ENCODE peak calls at places on chromosomes 3 and 15, in ten cellular contexts. K, F, V, T, B, U, I, H, C and R are unnamed samples. For H3K36me3 and H3K4me1, the result is how much of the 10 kb centered on the place peaks cover.

GRCh38 chr3:126390751-126391150 is 4.0 kb upstream of the CFAP100 start:
- DNase-seq in H (no peak), F (peak), U (no peak), T (no peak), B (no peak), V (no peak), I (no peak), K (no peak), C (no peak), R (no peak)

GRCh38 chr3:195068045-195068444 is 202.9 kb downstream of the XXYLT1 start:
- DNase-seq in V (no peak), U (no peak), H (no peak), T (no peak), F (no peak), B (peak), I (no peak), C (no peak), K (no peak), R (no peak)

GRCh38 chr3:126355777-126356372 is 1.3 kb downstream of the KLF15 start:
- DNase-seq in H (no peak), C (peak), T (peak), B (peak), V (peak), U (peak), I (peak), K (peak), F (peak), R (no peak)

GRCh38 chr3:126936853-126937395 is 46.0 kb upstream of the PLXNA1 start:
- DNase-seq in B (no peak), T (no peak), V (no peak), C (no peak), U (no peak), H (no peak), F (no peak), I (no peak), K (no peak), R (no peak)

GRCh38 chr15:101043911-101044624 is 124.9 kb downstream of the LRRK1 start:
- DNase-seq in C (no peak), B (no peak), H (no peak), V (peak), F (no peak), T (no peak), U (no peak), K (no peak), I (peak), R (no peak)

GRCh38 chr3:177905173-177905894 is 630.9 kb upstream of the KCNMB2 start:
- DNase-seq in B (peak), U (no peak), C (peak), F (no peak), T (no peak), I (no peak), K (no peak), H (no peak), V (no peak), R (no peak)

GRCh38 chr3:16448691-16449090 is 64.8 kb downstream of the RFTN1 start:
- DNase-seq in T (no peak), K (peak), C (peak), B (peak), I (no peak), F (no peak), V (peak), H (peak), U (no peak), R (peak)

GRCh38 chr3:124888482-124889441 is 1.6 kb upstream of the ITGB5 start:
- DNase-seq in T (no peak), F (no peak), I (no peak), U (no peak), C (no peak), V (no peak), K (no peak), B (no peak), H (no peak), R (no peak)

GRCh38 chr3:156317457-156317856 is 197.1 kb downstream of the KCNAB1 start:
- DNase-seq in V (no peak), H (peak), F (no peak), T (no peak), U (no peak), B (peak), K (no peak), I (no peak), C (peak), R (no peak)

GRCh38 chr15:65790692-65791334 is 1.3 kb downstream of the DENND4A start:
- DNase-seq in U (no peak), I (no peak), H (no peak), B (peak), K (no peak), V (no peak), C (peak), F (peak), T (no peak), R (no peak)

GRCh38 chr3:72721696-72722381 is 126.4 kb downstream of the SHQ1 start:
- DNase-seq in V (no peak), K (no peak), T (no peak), U (no peak), H (no peak), I (no peak), B (no peak), C (no peak), F (no peak), R (no peak)

GRCh38 chr3:37812497-37812896 is 49.2 kb upstream of the CTDSPL start:
- DNase-seq in B (peak), C (no peak), K (no peak), F (no peak), I (no peak), V (peak), T (no peak), H (no peak), U (no peak), R (no peak)

GRCh38 chr3:168417016-168417415 is 321.3 kb upstream of the GOLIM4 start:
- DNase-seq in V (no peak), F (no peak), I (no peak), B (no peak), H (no peak), C (peak), U (peak), T (no peak), K (no peak), R (peak)

GRCh38 chr3:177665122-177665808 is 468.0 kb upstream of the TBL1XR1 start:
- DNase-seq in U (no peak), H (no peak), F (no peak), V (no peak), K (no peak), I (no peak), C (no peak), B (peak), T (no peak), R (no peak)

GRCh38 chr3:158775801-158776399 is 26.0 kb upstream of the MFSD1 start:
- DNase-seq in K (no peak), C (no peak), I (no peak), U (no peak), B (no peak), F (peak), T (no peak), H (no peak), V (no peak), R (no peak)

GRCh38 chr3:59046839-59047238 is 3.0 kb downstream of the CFAP20DC start:
- DNase-seq in T (no peak), V (no peak), F (no peak), U (no peak), K (no peak), I (no peak), H (no peak), C (no peak), B (no peak), R (peak)

GRCh38 chr3:185176756-185177359 is 24.0 kb upstream of the C3orf70 start:
- DNase-seq in F (peak), T (no peak), B (peak), K (no peak), U (peak), V (peak), H (no peak), C (peak), I (no peak), R (peak)

GRCh38 chr15:36291501-36291900 is 287.9 kb upstream of the CDIN1 start:
- DNase-seq in K (no peak), T (no peak), B (no peak), V (no peak), F (no peak), C (no peak), U (no peak), I (no peak), H (no peak), R (no peak)

GRCh38 chr15:63484433-63484832 is 20.0 kb upstream of the USP3 start:
- DNase-seq in F (peak), C (no peak), U (no peak), I (no peak), V (no peak), B (no peak), K (no peak), T (no peak), H (no peak), R (no peak)

GRCh38 chr3:187120324-187120723 is 19.0 kb downstream of the RPL39L start:
- DNase-seq in T (no peak), V (no peak), F (no peak), K (no peak), I (no peak), H (no peak), U (no peak), B (no peak), C (no peak), R (no peak)

GRCh38 chr3:34024447-34025240 is 226.2 kb downstream of the PDCD6IP start:
- DNase-seq in I (no peak), K (no peak), U (no peak), C (no peak), H (no peak), B (peak), T (no peak), V (no peak), F (no peak), R (no peak)

GRCh38 chr15:101310163-101310480 is 15.1 kb upstream of the SNRPA1 start:
- DNase-seq in C (no peak), F (no peak), V (no peak), H (no peak), K (no peak), B (no peak), I (peak), T (no peak), U (no peak), R (no peak)

GRCh38 chr15:53693729-53694533 is 65.5 kb downstream of the WDR72 start:
- DNase-seq in F (no peak), K (no peak), C (no peak), U (no peak), H (no peak), B (no peak), V (peak), I (peak), T (no peak), R (no peak)

GRCh38 chr3:66398228-66399025 is 102.4 kb downstream of the LRIG1 start:
- DNase-seq in U (no peak), K (peak), V (no peak), F (no peak), H (no peak), T (no peak), I (no peak), B (peak), C (peak), R (no peak)

GRCh38 chr3:58434990-58435389 is 1.4 kb upstream of the PDHB start:
- DNase-seq in V (no peak), K (no peak), B (peak), T (no peak), U (peak), H (peak), F (no peak), C (peak), I (no peak), R (peak)

DNA sequence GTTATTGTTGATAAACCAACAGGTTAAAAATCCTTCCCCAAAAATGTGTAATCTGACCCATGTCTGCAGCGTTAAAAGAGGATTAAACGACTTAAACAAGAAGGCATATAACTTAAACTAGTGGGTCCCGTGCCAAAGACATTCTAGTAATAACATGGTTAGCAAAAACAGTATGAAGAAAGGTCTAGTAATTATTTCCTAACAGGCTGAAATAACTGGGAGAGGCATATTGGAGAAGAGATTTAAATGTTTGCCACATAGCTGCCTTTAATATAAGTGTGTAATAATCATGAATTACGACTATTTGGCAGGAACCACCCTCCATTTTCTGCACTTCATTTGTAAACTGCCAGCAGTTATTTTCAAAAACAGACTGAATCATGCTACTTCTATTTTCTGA is 67.7 kb upstream of the CSPG5 start:
- DNase-seq in F (no peak), K (no peak), C (peak), I (no peak), U (no peak), V (no peak), H (no peak), B (peak), T (no peak), R (no peak)
- H3K36me3 ChIP-seq in F (under half), K (under half), C (under half), I (under half), U (under half), V (under half), H (under half), B (under half), T (under half), R (under half)

GRCh38 chr15:38071211-38071972 is 137.0 kb downstream of the TMCO5A start:
- DNase-seq in K (no peak), B (no peak), U (no peak), C (peak), I (no peak), T (no peak), H (no peak), V (no peak), F (no peak), R (no peak)

GRCh38 chr15:38068600-38068999 is 134.2 kb downstream of the TMCO5A start:
- DNase-seq in C (no peak), B (no peak), U (no peak), H (no peak), T (no peak), I (no peak), V (no peak), K (no peak), F (no peak), R (no peak)

GRCh38 chr15:38070778-38071177 is 136.3 kb downstream of the TMCO5A start:
- DNase-seq in I (no peak), T (no peak), F (no peak), C (no peak), H (no peak), U (no peak), V (no peak), K (no peak), B (no peak), R (no peak)

GRCh38 chr15:38069001-38069400 is 134.6 kb downstream of the TMCO5A start:
- DNase-seq in I (no peak), K (no peak), B (peak), V (no peak), F (peak), H (peak), T (no peak), C (peak), U (peak), R (peak)

GRCh38 chr15:38069506-38069905 is 135.1 kb downstream of the TMCO5A start:
- DNase-seq in I (peak), T (no peak), U (peak), K (peak), C (peak), V (no peak), F (no peak), H (peak), B (peak), R (peak)
- H3K4me1 ChIP-seq in I (half or more), T (under half), U (under half), K (under half), C (under half), V (under half), F (half or more), H (under half), B (under half), R (under half)

GRCh38 chr3:99325407-99325806 is 313.0 kb upstream of the COL8A1 start:
- DNase-seq in T (no peak), H (no peak), B (no peak), F (no peak), I (no peak), U (no peak), V (no peak), K (no peak), C (no peak), R (no peak)

GRCh38 chr3:99323940-99324339 is 314.5 kb upstream of the COL8A1 start:
- DNase-seq in V (no peak), B (no peak), U (no peak), T (no peak), H (no peak), K (no peak), I (no peak), C (no peak), F (no peak), R (no peak)

GRCh38 chr3:99321261-99321660 is 317.1 kb upstream of the COL8A1 start:
- DNase-seq in B (no peak), H (no peak), K (no peak), I (no peak), U (no peak), F (no peak), C (no peak), T (no peak), V (no peak), R (no peak)

GRCh38 chr3:99322551-99322950 is 315.8 kb upstream of the COL8A1 start:
- DNase-seq in H (no peak), I (no peak), F (no peak), V (no peak), U (no peak), K (no peak), T (no peak), C (no peak), B (no peak), R (no peak)

DNA sequence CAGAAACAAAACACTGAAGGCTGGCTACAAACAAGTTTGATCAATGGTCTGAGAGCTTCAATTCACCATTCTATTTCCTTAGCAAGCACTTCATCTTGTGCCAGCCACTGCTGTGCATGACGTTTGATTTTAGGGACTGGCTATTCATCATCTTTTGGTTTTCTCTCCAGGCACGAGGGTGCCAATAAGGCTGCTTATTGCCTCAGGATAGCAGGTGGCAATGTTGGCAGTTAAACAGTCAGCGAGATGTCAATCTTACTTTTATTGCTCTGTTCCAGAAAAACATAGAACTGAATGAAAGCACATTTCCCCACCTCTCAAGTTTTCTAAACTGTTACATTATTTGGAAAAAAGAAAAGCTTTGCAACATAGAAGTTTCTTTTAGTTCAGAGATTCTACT is 313.5 kb upstream of the COL8A1 start:
- DNase-seq in I (no peak), T (no peak), C (no peak), K (no peak), V (no peak), F (no peak), B (no peak), H (no peak), U (no peak), R (no peak)
- H3K4me3 ChIP-seq in I (no peak), T (no peak), C (no peak), K (no peak), V (no peak), F (no peak), B (no peak), H (no peak), U (no peak), R (no peak)

GRCh38 chr3:196255776-196256175 is 31.8 kb downstream of the PCYT1A start:
- DNase-seq in H (no peak), C (no peak), K (no peak), F (no peak), T (no peak), V (no peak), B (no peak), U (no peak), I (no peak), R (no peak)

GRCh38 chr3:196263819-196264218 is 23.7 kb downstream of the PCYT1A start:
- DNase-seq in H (no peak), T (no peak), B (no peak), V (no peak), C (no peak), I (no peak), U (no peak), K (no peak), F (no peak), R (no peak)

GRCh38 chr3:196260784-196261183 is 26.7 kb downstream of the PCYT1A start:
- DNase-seq in B (no peak), I (no peak), V (no peak), U (no peak), T (no peak), H (no peak), K (no peak), C (no peak), F (no peak), R (no peak)
- H3K36me3 ChIP-seq in B (under half), I (half or more), V (under half), U (under half), T (under half), H (under half), K (under half), C (under half), F (under half), R (under half)

DNA sequence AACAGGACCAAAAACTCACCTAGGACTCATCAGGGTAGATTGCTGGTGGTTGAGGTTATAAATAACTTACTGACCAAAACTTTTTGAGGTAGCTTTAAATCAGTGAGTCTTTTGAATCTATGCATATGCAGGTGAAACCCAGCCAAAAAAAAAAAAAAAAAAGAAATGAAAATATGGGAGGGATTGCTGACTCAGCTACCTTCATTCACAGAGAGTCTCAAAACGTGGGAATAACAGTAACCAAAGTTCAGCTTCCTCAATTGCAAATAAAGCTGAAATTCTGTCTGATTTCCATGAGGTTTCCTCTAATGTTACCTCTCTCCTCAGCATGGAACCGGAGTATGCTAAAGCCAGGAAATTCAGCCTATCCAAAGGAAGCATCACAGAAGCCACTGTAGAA is 95.2 kb upstream of the SEMA6D start:
- DNase-seq in I (no peak), T (no peak), U (no peak), F (peak), H (no peak), V (no peak), K (no peak), B (no peak), C (no peak), R (no peak)
- H3K4me1 ChIP-seq in I (under half), T (under half), U (under half), F (under half), H (under half), V (under half), K (under half), B (under half), C (under half), R (under half)